ENCODE peak calls at places on chromosomes 3 and 15, in six cellular contexts. One of them, this sample, is unnamed.

GRCh38 chr3:128999104-128999503 is 2.0 kb upstream of the EFCC1 start:
- DNase-seq in glutamatergic neuron: no peak
- DNase-seq in BE2C: no peak
- DNase-seq in lower leg skin: no peak
- DNase-seq in heart right ventricle: no peak
- DNase-seq in CD4-positive, alpha-beta T cell: no peak
- DNase-seq in this sample: no peak

GRCh38 chr3:73768594-73769308 is 144.0 kb upstream of the PDZRN3 start:
- DNase-seq in CD4-positive, alpha-beta T cell: no peak
- DNase-seq in lower leg skin: no peak
- DNase-seq in glutamatergic neuron: no peak
- DNase-seq in BE2C: no peak
- DNase-seq in heart right ventricle: no peak
- DNase-seq in this sample: no peak

GRCh38 chr3:50648297-50648696 is 26.4 kb upstream of the DOCK3 start:
- DNase-seq in BE2C: peak; percentile 53
- DNase-seq in heart right ventricle: no peak
- DNase-seq in glutamatergic neuron: peak; percentile 86
- DNase-seq in CD4-positive, alpha-beta T cell: no peak
- DNase-seq in lower leg skin: no peak
- DNase-seq in this sample: no peak

GRCh38 chr15:88649753-88650551 is 11.1 kb downstream of the ISG20 start:
- DNase-seq in BE2C: no peak
- DNase-seq in glutamatergic neuron: no peak
- DNase-seq in CD4-positive, alpha-beta T cell: no peak
- DNase-seq in heart right ventricle: no peak
- DNase-seq in lower leg skin: no peak
- DNase-seq in this sample: no peak

GRCh38 chr3:32954506-32954905 is 3.1 kb downstream of the CCR4 start:
- DNase-seq in CD4-positive, alpha-beta T cell: no peak
- DNase-seq in lower leg skin: no peak
- DNase-seq in BE2C: no peak
- DNase-seq in glutamatergic neuron: no peak
- DNase-seq in heart right ventricle: no peak
- DNase-seq in this sample: no peak

GRCh38 chr15:58392611-58393161 is 39.1 kb upstream of the LIPC start:
- DNase-seq in lower leg skin: no peak
- DNase-seq in BE2C: no peak
- DNase-seq in heart right ventricle: no peak
- DNase-seq in CD4-positive, alpha-beta T cell: no peak
- DNase-seq in glutamatergic neuron: no peak
- DNase-seq in this sample: no peak

GRCh38 chr3:128550471-128551126 is 57.6 kb upstream of the GATA2 start:
- DNase-seq in heart right ventricle: no peak
- DNase-seq in lower leg skin: no peak
- DNase-seq in glutamatergic neuron: no peak
- DNase-seq in BE2C: no peak
- DNase-seq in CD4-positive, alpha-beta T cell: no peak
- DNase-seq in this sample: no peak

GRCh38 chr3:8458711-8459110 is 42.9 kb upstream of the LMCD1 start:
- DNase-seq in CD4-positive, alpha-beta T cell: no peak
- DNase-seq in BE2C: no peak
- DNase-seq in heart right ventricle: no peak
- DNase-seq in glutamatergic neuron: no peak
- DNase-seq in lower leg skin: peak; percentile 79
- DNase-seq in this sample: no peak

GRCh38 chr3:55574671-55575070 is 87.6 kb upstream of the WNT5A start:
- DNase-seq in BE2C: no peak
- DNase-seq in CD4-positive, alpha-beta T cell: no peak
- DNase-seq in lower leg skin: no peak
- DNase-seq in heart right ventricle: no peak
- DNase-seq in glutamatergic neuron: no peak
- DNase-seq in this sample: no peak

GRCh38 chr15:41773332-41773728 is 954 bp upstream of the MAPKBP1 start:
- DNase-seq in CD4-positive, alpha-beta T cell: no peak
- DNase-seq in heart right ventricle: no peak
- DNase-seq in lower leg skin: no peak
- DNase-seq in BE2C: no peak
- DNase-seq in glutamatergic neuron: no peak
- DNase-seq in this sample: no peak

GRCh38 chr3:143973352-143974021 is 1.9 kb downstream of the DIPK2A start:
- DNase-seq in CD4-positive, alpha-beta T cell: no peak
- DNase-seq in glutamatergic neuron: no peak
- DNase-seq in lower leg skin: peak; percentile 19
- DNase-seq in BE2C: no peak
- DNase-seq in heart right ventricle: no peak
- DNase-seq in this sample: no peak

GRCh38 chr3:29240248-29240647 is 40.6 kb upstream of the RBMS3 start:
- DNase-seq in heart right ventricle: no peak
- DNase-seq in BE2C: no peak
- DNase-seq in lower leg skin: no peak
- DNase-seq in glutamatergic neuron: no peak
- DNase-seq in CD4-positive, alpha-beta T cell: no peak
- DNase-seq in this sample: no peak

GRCh38 chr15:35665855-35666536 is 120.0 kb upstream of the DPH6 start:
- DNase-seq in heart right ventricle: peak; percentile 32
- DNase-seq in BE2C: no peak
- DNase-seq in lower leg skin: peak; percentile 47
- DNase-seq in CD4-positive, alpha-beta T cell: no peak
- DNase-seq in glutamatergic neuron: no peak
- DNase-seq in this sample: no peak

GRCh38 chr15:92953997-92954396 is 53.9 kb downstream of the CHD2 start:
- DNase-seq in BE2C: no peak
- DNase-seq in glutamatergic neuron: no peak
- DNase-seq in CD4-positive, alpha-beta T cell: no peak
- DNase-seq in heart right ventricle: no peak
- DNase-seq in lower leg skin: no peak
- DNase-seq in this sample: no peak

GRCh38 chr15:65634381-65634780 is 12.6 kb downstream of the SLC24A1 start:
- DNase-seq in heart right ventricle: no peak
- DNase-seq in BE2C: no peak
- DNase-seq in glutamatergic neuron: no peak
- DNase-seq in lower leg skin: no peak
- DNase-seq in CD4-positive, alpha-beta T cell: no peak
- DNase-seq in this sample: no peak

GRCh38 chr3:71497367-71497925 is 86.1 kb downstream of the FOXP1 start:
- DNase-seq in BE2C: no peak
- DNase-seq in glutamatergic neuron: no peak
- DNase-seq in heart right ventricle: no peak
- DNase-seq in CD4-positive, alpha-beta T cell: no peak
- DNase-seq in lower leg skin: no peak
- DNase-seq in this sample: no peak

GRCh38 chr3:8470801-8471200 is 30.8 kb upstream of the LMCD1 start:
- DNase-seq in CD4-positive, alpha-beta T cell: no peak
- DNase-seq in heart right ventricle: no peak
- DNase-seq in BE2C: no peak
- DNase-seq in glutamatergic neuron: no peak
- DNase-seq in lower leg skin: no peak
- DNase-seq in this sample: no peak

DNA sequence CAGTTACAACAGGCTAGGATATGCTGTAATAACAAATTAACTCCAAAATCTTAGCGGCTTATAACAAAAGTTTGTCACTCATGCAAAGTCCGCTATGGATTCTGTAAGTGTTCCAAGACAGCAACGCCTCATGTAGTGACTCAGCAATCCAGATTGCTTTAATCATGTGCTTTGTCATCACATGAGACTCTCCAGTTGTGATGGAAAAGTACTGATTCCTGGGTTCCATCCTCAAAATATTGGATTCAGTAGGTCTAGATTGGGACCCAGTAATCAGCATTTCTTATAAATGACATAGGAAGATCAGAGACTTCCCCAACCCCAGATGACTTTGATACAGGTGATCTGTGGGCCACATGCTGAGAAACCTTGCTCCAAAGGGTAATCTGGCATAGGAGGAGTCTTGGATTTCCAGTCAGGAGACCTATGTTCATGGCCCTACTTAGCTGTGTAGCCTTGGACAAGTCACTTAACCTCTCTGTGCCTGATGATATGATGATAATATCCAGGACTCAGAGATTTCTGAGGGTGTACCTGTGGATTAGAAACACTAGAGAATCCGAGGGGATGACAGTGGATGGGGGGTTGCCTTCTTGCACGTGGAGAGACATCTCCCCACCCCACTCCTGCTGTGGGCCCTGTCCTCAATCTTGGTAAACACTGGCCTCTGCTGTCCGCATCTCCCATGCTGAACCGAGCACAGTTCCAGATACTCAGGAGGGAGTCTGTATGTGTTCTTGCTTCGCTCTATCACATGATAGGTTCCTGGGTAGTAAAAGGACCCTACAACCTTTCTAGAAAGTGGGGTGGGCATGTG is 65.5 kb downstream of the CORO2B start:
- DNase-seq in BE2C: no peak
- DNase-seq in glutamatergic neuron: no peak
- DNase-seq in lower leg skin: no peak
- DNase-seq in CD4-positive, alpha-beta T cell: no peak
- DNase-seq in heart right ventricle: no peak
- DNase-seq in this sample: no peak
- TF ChIP-seq CTCF in BE2C: peak; percentile 30
- TF ChIP-seq CTCF in glutamatergic neuron: no peak
- TF ChIP-seq CTCF in lower leg skin: no peak
- TF ChIP-seq CTCF in CD4-positive, alpha-beta T cell: no peak
- TF ChIP-seq CTCF in heart right ventricle: peak; percentile 29
- TF ChIP-seq CTCF in this sample: no peak

DNA sequence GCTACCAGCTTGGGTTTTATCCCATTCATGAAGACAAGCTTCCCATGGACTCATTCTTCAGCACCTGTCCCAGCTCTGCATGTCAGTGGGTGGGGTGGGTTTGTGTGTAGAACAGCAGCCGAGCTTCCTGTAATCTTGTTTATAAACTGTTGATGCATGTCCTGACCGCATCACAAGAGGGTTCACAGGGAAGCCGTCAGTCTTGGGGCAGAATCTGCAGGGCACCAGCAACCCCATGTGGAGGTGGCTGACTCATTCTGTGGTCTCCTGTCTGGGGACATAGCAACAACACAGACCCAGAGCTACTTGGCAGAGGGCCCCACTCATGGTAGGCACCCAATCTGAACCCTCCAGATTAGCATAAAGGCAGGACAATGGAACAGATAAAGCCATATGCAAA is 35.6 kb downstream of the DAPK2 start:
- DNase-seq in BE2C: peak; percentile 63
- DNase-seq in CD4-positive, alpha-beta T cell: peak; percentile 93
- DNase-seq in lower leg skin: peak; percentile 66
- DNase-seq in heart right ventricle: peak; percentile 50
- DNase-seq in glutamatergic neuron: no peak
- DNase-seq in this sample: no peak
- TF ChIP-seq CTCF in BE2C: no peak
- TF ChIP-seq CTCF in CD4-positive, alpha-beta T cell: peak; percentile 52
- TF ChIP-seq CTCF in lower leg skin: no peak
- TF ChIP-seq CTCF in heart right ventricle: peak; percentile 20
- TF ChIP-seq CTCF in glutamatergic neuron: no peak
- TF ChIP-seq CTCF in this sample: no peak

GRCh38 chr3:141994856-141995255 is 118.4 kb downstream of the ATP1B3 start:
- DNase-seq in lower leg skin: no peak
- DNase-seq in heart right ventricle: no peak
- DNase-seq in glutamatergic neuron: no peak
- DNase-seq in CD4-positive, alpha-beta T cell: no peak
- DNase-seq in BE2C: no peak
- DNase-seq in this sample: no peak

GRCh38 chr3:142000341-142000870 is 124.0 kb downstream of the ATP1B3 start:
- DNase-seq in lower leg skin: no peak
- DNase-seq in CD4-positive, alpha-beta T cell: no peak
- DNase-seq in heart right ventricle: no peak
- DNase-seq in glutamatergic neuron: no peak
- DNase-seq in BE2C: no peak
- DNase-seq in this sample: no peak

GRCh38 chr3:142003291-142003690 is 126.8 kb downstream of the ATP1B3 start:
- DNase-seq in lower leg skin: no peak
- DNase-seq in glutamatergic neuron: no peak
- DNase-seq in BE2C: no peak
- DNase-seq in heart right ventricle: no peak
- DNase-seq in CD4-positive, alpha-beta T cell: no peak
- DNase-seq in this sample: no peak

GRCh38 chr3:141996437-141996836 is 120.0 kb downstream of the ATP1B3 start:
- DNase-seq in BE2C: no peak
- DNase-seq in CD4-positive, alpha-beta T cell: no peak
- DNase-seq in heart right ventricle: no peak
- DNase-seq in lower leg skin: no peak
- DNase-seq in glutamatergic neuron: no peak
- DNase-seq in this sample: no peak

GRCh38 chr3:141998674-141999290 is 122.3 kb downstream of the ATP1B3 start:
- DNase-seq in lower leg skin: no peak
- DNase-seq in heart right ventricle: no peak
- DNase-seq in BE2C: no peak
- DNase-seq in glutamatergic neuron: no peak
- DNase-seq in CD4-positive, alpha-beta T cell: no peak
- DNase-seq in this sample: no peak
- TF ChIP-seq CTCF in lower leg skin: no peak
- TF ChIP-seq CTCF in heart right ventricle: peak; percentile 48
- TF ChIP-seq CTCF in BE2C: peak; percentile 35
- TF ChIP-seq CTCF in glutamatergic neuron: no peak
- TF ChIP-seq CTCF in CD4-positive, alpha-beta T cell: peak; percentile 3
- TF ChIP-seq CTCF in this sample: no peak

GRCh38 chr3:186757686-186758220 is 25.6 kb upstream of the EIF4A2 start:
- DNase-seq in CD4-positive, alpha-beta T cell: no peak
- DNase-seq in lower leg skin: no peak
- DNase-seq in BE2C: no peak
- DNase-seq in heart right ventricle: no peak
- DNase-seq in glutamatergic neuron: no peak
- DNase-seq in this sample: no peak

GRCh38 chr3:186759231-186759930 is 24.0 kb upstream of the EIF4A2 start:
- DNase-seq in heart right ventricle: no peak
- DNase-seq in BE2C: no peak
- DNase-seq in CD4-positive, alpha-beta T cell: no peak
- DNase-seq in lower leg skin: no peak
- DNase-seq in glutamatergic neuron: no peak
- DNase-seq in this sample: no peak

GRCh38 chr3:186760883-186761447 is 22.4 kb upstream of the EIF4A2 start:
- DNase-seq in lower leg skin: no peak
- DNase-seq in CD4-positive, alpha-beta T cell: no peak
- DNase-seq in BE2C: no peak
- DNase-seq in heart right ventricle: no peak
- DNase-seq in glutamatergic neuron: no peak
- DNase-seq in this sample: no peak

GRCh38 chr3:186757214-186757613 is 26.2 kb upstream of the EIF4A2 start:
- DNase-seq in BE2C: no peak
- DNase-seq in lower leg skin: no peak
- DNase-seq in glutamatergic neuron: no peak
- DNase-seq in CD4-positive, alpha-beta T cell: no peak
- DNase-seq in heart right ventricle: no peak
- DNase-seq in this sample: no peak

DNA sequence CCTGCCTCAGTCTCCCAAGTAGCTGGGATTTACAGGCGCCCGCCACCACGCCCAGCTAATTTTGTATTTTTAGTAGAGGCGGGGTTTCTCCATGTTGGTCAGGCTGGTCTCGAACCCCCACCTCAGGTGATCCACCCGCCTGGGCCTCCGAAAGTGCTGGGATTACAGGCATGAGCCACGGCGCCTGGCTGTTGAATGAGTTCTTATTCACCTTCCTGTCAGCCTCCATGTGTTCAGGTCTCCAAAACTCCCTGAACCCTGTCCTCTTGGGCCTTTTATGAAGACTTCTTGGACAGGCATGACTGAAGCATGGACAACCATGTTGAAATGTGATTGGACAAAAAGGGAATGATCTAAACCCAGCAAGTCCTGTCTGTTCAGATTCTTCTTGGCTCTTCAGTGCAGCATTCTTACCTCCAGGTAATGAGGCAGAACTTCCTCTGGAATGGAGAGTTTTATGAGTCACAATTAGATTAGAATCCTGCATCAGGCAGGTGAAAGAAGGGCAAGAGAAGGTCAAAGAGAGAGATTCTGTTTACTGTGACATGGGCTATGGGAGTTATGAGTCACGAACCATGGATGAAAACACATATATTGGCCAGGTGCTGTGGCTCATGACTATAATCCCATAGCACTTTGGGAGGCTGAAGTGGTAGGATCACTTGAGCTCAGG is 23.1 kb upstream of the EIF4A2 start:
- DNase-seq in lower leg skin: no peak
- DNase-seq in CD4-positive, alpha-beta T cell: no peak
- DNase-seq in BE2C: no peak
- DNase-seq in glutamatergic neuron: no peak
- DNase-seq in heart right ventricle: no peak
- DNase-seq in this sample: no peak
- TF ChIP-seq CTCF in lower leg skin: no peak
- TF ChIP-seq CTCF in CD4-positive, alpha-beta T cell: no peak
- TF ChIP-seq CTCF in BE2C: no peak
- TF ChIP-seq CTCF in glutamatergic neuron: no peak
- TF ChIP-seq CTCF in heart right ventricle: no peak
- TF ChIP-seq CTCF in this sample: no peak

This sample was measured in progenitor cell of endocrine pancreas.